ENCODE peak calls at places on chromosomes 2 and 18, in ten cellular contexts. E, H, P, O, F, Q, X, C, M and J are unnamed samples.

GRCh38 chr2:56167616-56168015 is 16.2 kb upstream of the CCDC85A start:
- DNase-seq in E (no peak), H (no peak), P (peak; percentile 59), O (no peak), F (peak; percentile 2), Q (no peak), X (no peak), C (no peak), M (no peak), J (no peak)

GRCh38 chr2:35199298-35199697 is 1156.3 kb upstream of the CRIM1 start:
- DNase-seq in E (no peak), H (no peak), P (no peak), O (no peak), F (no peak), Q (no peak), X (no peak), C (no peak), M (no peak), J (no peak)

GRCh38 chr2:39642054-39642742 is 23.5 kb upstream of the TMEM178A start:
- DNase-seq in E (no peak), H (peak; percentile 90), P (peak; percentile 84), O (peak; percentile 46), F (peak; percentile 85), Q (no peak), X (no peak), C (peak; percentile 91), M (no peak), J (no peak)

GRCh38 chr2:47177042-47177565 is 22.0 kb upstream of the STPG4 start:
- DNase-seq in E (no peak), H (no peak), P (no peak), O (no peak), F (no peak), Q (no peak), X (no peak), C (no peak), M (no peak), J (no peak)

GRCh38 chr2:43075054-43075593 is 151.3 kb downstream of the ZFP36L2 start:
- DNase-seq in E (no peak), H (peak; percentile 98), P (peak; percentile 98), O (peak; percentile 97), F (peak; percentile 98), Q (no peak), X (peak; percentile 77), C (peak; percentile 99), M (peak; percentile 91), J (no peak)

GRCh38 chr2:64632855-64633819 is 20.6 kb downstream of the SERTAD2 start:
- DNase-seq in E (no peak), H (peak; percentile 89), P (peak; percentile 87), O (no peak), F (no peak), Q (no peak), X (no peak), C (peak; percentile 76), M (no peak), J (no peak)

GRCh38 chr2:38245114-38245641 is 131.9 kb downstream of the ATL2 start:
- DNase-seq in E (no peak), H (no peak), P (no peak), O (no peak), F (no peak), Q (no peak), X (no peak), C (peak; percentile 5), M (no peak), J (no peak)

GRCh38 chr18:44733069-44733753 is 52.5 kb downstream of the SETBP1 start:
- DNase-seq in E (no peak), H (peak; percentile 78), P (peak; percentile 92), O (peak; percentile 30), F (peak; percentile 92), Q (peak; percentile 10), X (no peak), C (peak; percentile 86), M (no peak), J (no peak)

GRCh38 chr2:130380096-130380934 is 24.5 kb downstream of the PTPN18 start:
- DNase-seq in E (no peak), H (no peak), P (no peak), O (no peak), F (no peak), Q (no peak), X (no peak), C (no peak), M (no peak), J (no peak)

GRCh38 chr2:30078521-30078920 is 68.3 kb upstream of the YPEL5 start:
- DNase-seq in E (no peak), H (no peak), P (peak; percentile 26), O (no peak), F (no peak), Q (no peak), X (no peak), C (peak; percentile 5), M (no peak), J (no peak)

GRCh38 chr2:30074023-30074422 is 72.8 kb upstream of the YPEL5 start:
- DNase-seq in E (no peak), H (no peak), P (peak; percentile 55), O (no peak), F (no peak), Q (no peak), X (no peak), C (no peak), M (no peak), J (no peak)

GRCh38 chr2:30068067-30068466 is 78.7 kb upstream of the YPEL5 start:
- DNase-seq in E (no peak), H (no peak), P (no peak), O (no peak), F (no peak), Q (no peak), X (no peak), C (no peak), M (no peak), J (no peak)

GRCh38 chr2:30072250-30072842 is 74.5 kb upstream of the YPEL5 start:
- DNase-seq in E (no peak), H (peak; percentile 71), P (peak; percentile 74), O (peak; percentile 69), F (peak; percentile 67), Q (peak; percentile 58), X (peak; percentile 13), C (peak; percentile 72), M (peak; percentile 71), J (peak; percentile 31)

DNA sequence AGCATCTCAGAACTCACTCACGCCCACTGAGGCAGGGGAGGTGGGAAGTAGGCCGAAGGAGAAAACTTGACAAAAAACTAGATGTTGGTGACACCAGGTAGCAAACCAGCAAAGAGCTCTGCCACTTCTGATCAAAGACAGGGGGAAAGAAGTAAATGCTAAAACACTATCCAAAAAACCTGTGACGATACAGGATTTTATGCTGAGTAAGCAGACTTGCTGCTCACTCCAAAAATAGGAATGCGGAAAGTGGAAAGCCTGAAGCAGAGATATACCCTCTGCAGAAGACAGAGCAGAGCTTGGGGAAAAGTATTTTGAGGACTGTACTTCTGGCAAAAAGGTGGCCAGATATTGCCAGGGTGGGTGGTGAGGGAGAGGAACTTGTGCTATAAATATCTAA is 73.3 kb upstream of the YPEL5 start:
- DNase-seq in E (no peak), H (no peak), P (no peak), O (no peak), F (no peak), Q (no peak), X (no peak), C (no peak), M (no peak), J (no peak)
- H3K4me3 ChIP-seq in E (no peak overlapping the region), H (no peak overlapping the region), P (no peak overlapping the region), O (no peak overlapping the region), F (no peak overlapping the region), Q (no peak overlapping the region), X (no peak overlapping the region), C (no peak overlapping the region), M (no peak overlapping the region), J (no peak overlapping the region)

DNA sequence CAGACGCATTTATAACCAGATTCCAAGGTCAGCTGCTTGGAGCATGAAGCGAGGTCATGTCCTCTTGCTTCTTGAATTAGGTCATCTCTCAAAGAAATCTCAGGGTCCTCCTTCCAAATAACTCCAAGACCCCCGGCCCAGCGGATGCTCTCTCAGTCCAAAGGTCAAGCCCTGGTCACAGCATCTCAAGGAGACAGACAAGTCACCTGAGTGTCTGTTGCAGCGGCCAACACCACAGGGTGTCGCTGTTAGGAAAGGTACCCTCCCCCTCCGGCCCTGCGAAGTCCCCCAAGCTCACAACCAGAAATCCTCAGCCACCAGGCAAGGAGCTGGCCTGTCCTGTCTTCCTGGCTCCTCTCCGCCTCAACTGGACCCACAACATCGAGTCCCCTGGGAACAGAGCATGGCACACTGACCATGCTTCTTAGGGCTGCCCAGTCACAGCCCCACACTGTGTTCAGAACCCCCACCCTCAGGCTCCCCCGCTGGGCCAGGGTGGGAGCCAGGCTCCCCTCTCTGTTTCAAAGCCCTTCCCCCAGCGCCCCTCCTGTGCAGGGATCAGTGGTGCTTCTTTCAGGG is 68.0 kb upstream of the ASAP2 start:
- DNase-seq in E (no peak), H (no peak), P (no peak), O (no peak), F (no peak), Q (peak; percentile 65), X (no peak), C (no peak), M (no peak), J (no peak)
- TF ChIP-seq CTCF in E (no peak), H (peak; percentile 32), P (peak; percentile 24), O (peak; percentile 14), F (peak; percentile 50), Q (peak; percentile 58), X (no peak), C (peak; percentile 28), M (no peak), J (peak; percentile 49)

GRCh38 chr2:54048117-54048785 is 67.2 kb upstream of the ACYP2 start:
- DNase-seq in E (no peak), H (no peak), P (no peak), O (no peak), F (no peak), Q (no peak), X (no peak), C (no peak), M (no peak), J (no peak)

GRCh38 chr2:54047658-54048057 is 67.8 kb upstream of the ACYP2 start:
- DNase-seq in E (no peak), H (no peak), P (no peak), O (no peak), F (no peak), Q (no peak), X (no peak), C (no peak), M (no peak), J (no peak)

GRCh38 chr2:54047076-54047475 is 68.3 kb upstream of the ACYP2 start:
- DNase-seq in E (no peak), H (no peak), P (no peak), O (no peak), F (no peak), Q (no peak), X (no peak), C (no peak), M (no peak), J (no peak)

GRCh38 chr2:54052825-54053718 is 62.3 kb upstream of the ACYP2 start:
- DNase-seq in E (no peak), H (no peak), P (no peak), O (no peak), F (no peak), Q (no peak), X (no peak), C (no peak), M (no peak), J (no peak)

GRCh38 chr2:54050445-54050844 is 65.0 kb upstream of the ACYP2 start:
- DNase-seq in E (no peak), H (no peak), P (no peak), O (no peak), F (no peak), Q (no peak), X (no peak), C (no peak), M (no peak), J (no peak)
- H3K4me3 ChIP-seq in E (no peak overlapping the region), H (no peak overlapping the region), P (no peak overlapping the region), O (no peak overlapping the region), F (no peak overlapping the region), Q (no peak overlapping the region), X (no peak overlapping the region), C (no peak overlapping the region), M (no peak overlapping the region), J (no peak overlapping the region)

GRCh38 chr2:1643220-1643619 is 101.1 kb downstream of the PXDN start:
- DNase-seq in E (no peak), H (no peak), P (no peak), O (no peak), F (no peak), Q (no peak), X (no peak), C (no peak), M (no peak), J (no peak)
- TF ChIP-seq CTCF in E (no peak), H (no peak), P (no peak), O (no peak), F (no peak), Q (no peak), X (no peak), C (no peak), M (no peak), J (no peak)